ENCODE peak calls at places on chromosomes 11 and 22, in six cellular contexts. T is spleen, C is heart left ventricle, O is body of pancreas, L is ovary, Q is Peyer's patch. Y is an unnamed sample.

GRCh38 chr11:7488681-7489080 is 3.4 kb downstream of the OLFML1 start:
- DNase-seq in C (no peak), O (no peak), T (no peak), L (no peak), Q (no peak), Y (no peak)

GRCh38 chr11:33636104-33636503 is 64.5 kb downstream of the C11orf91 start:
- DNase-seq in O (no peak), L (no peak), T (no peak), C (no peak), Q (no peak), Y (no peak)

GRCh38 chr22:47206185-47206584 is 443.7 kb downstream of the TBC1D22A start:
- DNase-seq in Q (no peak), O (no peak), T (no peak), L (no peak), C (no peak), Y (peak; percentile 12)

GRCh38 chr11:93741882-93742226 is 382 bp downstream of the C11orf54 start:
- DNase-seq in C (no peak), L (no peak), O (peak; percentile 90), Q (peak; percentile 80), T (no peak), Y (no peak)

GRCh38 chr11:2770556-2771301 is 70.9 kb upstream of the KCNQ1OT1 start:
- DNase-seq in L (peak; percentile 17), Q (peak; percentile 30), C (peak; percentile 23), O (peak; percentile 1), T (peak; percentile 60), Y (peak; percentile 8)

GRCh38 chr22:42811510-42811909 is 45.6 kb downstream of the ARFGAP3 start:
- DNase-seq in Q (no peak), C (no peak), L (no peak), T (no peak), O (no peak), Y (no peak)

GRCh38 chr22:27318516-27318915 is 483.0 kb downstream of the MN1 start:
- DNase-seq in C (no peak), Q (no peak), T (no peak), L (peak; percentile 45), O (no peak), Y (no peak)

GRCh38 chr22:21009638-21010425 is 5.1 kb upstream of the P2RX6 start:
- DNase-seq in O (peak; percentile 56), Q (no peak), L (no peak), T (no peak), C (no peak), Y (peak; percentile 66)

GRCh38 chr11:28490763-28491382 is 382.7 kb downstream of the METTL15 start:
- DNase-seq in Q (no peak), C (no peak), O (no peak), L (no peak), T (no peak), Y (no peak)

GRCh38 chr11:66981976-66982578 is 7.0 kb downstream of the C11orf86 start:
- DNase-seq in L (peak; percentile 70), O (peak; percentile 74), Q (peak; percentile 89), T (no peak), C (peak; percentile 87), Y (peak; percentile 89)

GRCh38 chr11:11983427-11983826 is 25.0 kb downstream of the DKK3 start:
- DNase-seq in Q (no peak), C (no peak), L (no peak), T (no peak), O (no peak), Y (no peak)

GRCh38 chr22:49965291-49966040 is 4.9 kb downstream of the PIM3 start:
- DNase-seq in L (peak; percentile 44), Q (peak; percentile 45), C (no peak), T (peak; percentile 82), O (peak; percentile 15), Y (no peak)

GRCh38 chr11:132439711-132440300 is 1069.4 kb downstream of the NTM start:
- DNase-seq in T (no peak), L (no peak), Q (no peak), C (no peak), O (no peak), Y (no peak)

DNA sequence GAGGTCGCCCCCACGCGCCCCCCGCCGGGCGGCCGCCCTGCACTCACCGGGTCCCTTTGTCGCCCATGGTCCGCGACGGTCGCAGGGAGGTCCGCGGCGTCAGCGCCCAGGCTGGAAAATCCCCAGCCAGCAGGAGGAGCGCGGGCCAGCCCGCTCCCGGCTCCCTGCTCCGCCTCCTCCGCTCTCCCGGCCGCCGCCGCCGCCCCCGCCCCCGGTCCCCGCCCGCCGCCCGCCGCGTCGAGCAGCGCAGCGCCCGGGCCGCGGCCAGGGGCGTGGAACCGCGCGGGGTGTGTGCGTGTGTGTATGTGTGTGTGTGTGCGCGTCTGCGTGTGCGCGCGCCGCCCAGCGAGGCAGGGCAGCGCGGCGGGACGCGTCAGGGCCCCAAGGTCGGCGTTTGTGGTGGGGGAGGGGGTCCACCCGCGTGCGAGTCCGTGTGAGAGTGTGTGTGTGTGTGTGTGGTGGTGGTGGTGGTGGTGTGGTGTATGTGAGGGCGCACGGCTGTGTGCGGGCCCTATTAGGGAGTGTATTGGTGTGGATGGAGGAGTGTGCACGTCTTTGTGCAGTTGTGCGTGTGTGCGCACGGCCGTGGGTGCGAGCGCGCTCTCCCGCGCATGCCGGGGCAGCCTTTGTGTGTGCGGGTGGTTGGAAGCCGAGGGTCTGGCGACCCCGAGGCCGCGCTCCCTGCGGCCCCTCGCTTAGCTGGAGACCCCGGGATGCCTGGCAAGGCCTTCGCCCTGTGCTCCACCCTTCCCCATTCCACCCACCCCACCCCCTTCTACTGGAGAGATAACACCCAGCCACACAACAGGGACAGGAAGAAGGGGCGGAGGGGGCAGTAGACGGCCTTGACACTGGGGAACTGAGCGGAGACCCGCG is at the start of gene ARRB1:
- DNase-seq in L (peak; percentile 79), Q (peak; percentile 84), C (peak; percentile 71), T (peak; percentile 89), O (peak; percentile 70), Y (peak; percentile 53)
- TF ChIP-seq POLR2A in L (no peak), Q (no peak), C (peak; percentile 9), T (peak; percentile 5), O (peak; percentile 62), Y (no peak)

DNA sequence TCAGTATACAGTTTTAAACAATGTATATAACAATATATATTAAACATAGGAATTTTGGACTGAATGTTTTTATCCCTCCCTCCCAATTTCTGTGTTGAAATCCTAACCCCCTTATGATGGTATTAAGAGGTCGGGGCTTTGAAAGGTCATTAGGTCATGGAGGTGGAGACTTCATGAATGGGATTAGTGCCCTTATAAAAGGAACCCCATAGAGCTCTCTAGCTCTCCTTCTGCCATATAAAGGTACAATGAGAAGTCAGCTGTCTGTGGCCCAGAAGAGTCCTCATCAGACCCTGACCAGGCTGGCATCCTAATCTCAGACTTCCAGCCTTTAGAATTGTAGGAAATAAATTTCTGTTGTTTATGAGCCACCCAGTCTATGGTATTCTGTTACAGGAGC is 6.5 kb downstream of the NNMT start:
- DNase-seq in L (no peak), T (no peak), O (no peak), Q (no peak), C (no peak), Y (no peak)
- TF ChIP-seq CTCF in L (no peak), T (no peak), O (no peak), Q (no peak), C (no peak), Y (no peak)

GRCh38 chr22:36902143-36902911 is 11.1 kb upstream of the CSF2RB start:
- DNase-seq in L (no peak), T (no peak), O (no peak), Q (no peak), C (no peak), Y (no peak)
- H3K27me3 ChIP-seq in L (no peaks in the 10 kb centered on the region), T (no peaks in the 10 kb centered on the region), O (no peaks in the 10 kb centered on the region), Q (no peaks in the 10 kb centered on the region), C (no peaks in the 10 kb centered on the region), Y (no peaks in the 10 kb centered on the region)

GRCh38 chr11:69906453-69906907 is 87.3 kb upstream of the FGF3 start:
- DNase-seq in L (no peak), C (no peak), O (no peak), T (no peak), Q (no peak), Y (no peak)

GRCh38 chr11:69905202-69905535 is 86.0 kb upstream of the FGF3 start:
- DNase-seq in T (no peak), Q (no peak), C (no peak), O (no peak), L (no peak), Y (no peak)

GRCh38 chr11:69907611-69908010 is 88.4 kb upstream of the FGF3 start:
- DNase-seq in T (peak; percentile 63), Q (no peak), L (no peak), O (no peak), C (peak; percentile 15), Y (no peak)

GRCh38 chr11:69904331-69905201 is 85.3 kb upstream of the FGF3 start:
- DNase-seq in O (no peak), L (no peak), C (peak; percentile 8), T (peak; percentile 61), Q (no peak), Y (no peak)

DNA sequence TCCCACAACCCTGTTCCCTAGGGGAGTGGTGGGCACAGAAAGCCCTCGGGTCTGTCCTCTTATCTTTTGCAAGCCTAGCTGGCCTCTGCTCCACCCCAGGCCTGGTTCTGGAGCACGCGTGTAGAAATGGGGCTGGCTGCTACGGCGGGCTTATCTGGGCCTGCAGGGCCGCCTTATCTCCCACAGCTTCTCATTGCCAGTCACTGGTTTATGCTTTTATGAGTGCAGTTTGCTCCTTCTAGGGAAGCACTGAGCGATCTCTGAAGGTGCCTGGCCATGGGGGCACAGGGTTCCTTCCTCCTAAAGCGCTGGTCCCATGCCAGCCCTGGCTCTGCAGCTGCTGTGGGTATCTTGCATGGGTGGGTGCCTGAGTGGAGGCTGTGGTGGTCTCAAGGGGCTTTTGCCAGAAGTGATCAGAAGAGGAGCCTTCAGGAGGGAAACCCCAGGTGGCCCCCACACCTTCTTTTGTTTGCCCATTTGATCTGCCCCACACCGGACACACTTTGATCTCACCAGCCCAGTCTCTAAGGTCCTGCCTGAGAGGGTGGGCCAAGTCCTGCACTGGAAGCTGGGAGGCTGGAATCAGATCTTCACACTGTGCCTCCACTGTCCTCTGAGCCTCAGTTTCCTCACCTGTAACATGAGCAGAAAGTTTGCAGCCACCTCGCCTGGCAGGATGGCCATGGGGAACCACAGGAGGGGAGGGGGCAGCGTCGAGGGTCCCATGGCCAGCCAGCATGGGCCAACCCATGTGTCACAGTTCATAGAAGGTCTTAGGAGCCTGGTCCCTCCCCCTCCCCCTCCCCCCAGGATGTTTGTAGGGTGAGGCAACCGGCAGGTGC is 86.6 kb upstream of the FGF3 start:
- DNase-seq in L (no peak), Q (peak; percentile 73), T (peak; percentile 51), O (no peak), C (peak; percentile 19), Y (peak; percentile 34)
- TF ChIP-seq POLR2A in L (no peak), Q (no peak), T (no peak), O (no peak), C (no peak), Y (no peak)